ENCODE peak calls at places on chromosomes 16 and 17, in four cellular contexts. C is esophagus squamous epithelium, Q is adrenal gland, V is GM12891. M is an unnamed sample.

GRCh38 chr17:28010406-28010805 is 32.1 kb upstream of the NLK start:
- DNase-seq in V (no peak), Q (no peak), C (no peak), M (no peak)

GRCh38 chr16:68396481-68396880 is 51.8 kb downstream of the SMPD3 start:
- DNase-seq in Q (peak; percentile 56), C (no peak), V (no peak), M (no peak)

GRCh38 chr17:17512866-17513265 is 16.7 kb upstream of the RASD1 start:
- DNase-seq in Q (no peak), C (no peak), V (no peak), M (no peak)

GRCh38 chr17:74682442-74683190 is 30.1 kb downstream of the CD300LF start:
- DNase-seq in C (no peak), V (no peak), Q (no peak), M (no peak)

GRCh38 chr17:34673995-34674900 is 94.9 kb downstream of the TMEM132E start:
- DNase-seq in C (no peak), V (no peak), Q (no peak), M (no peak)

GRCh38 chr16:80720759-80721470 is 83.5 kb downstream of the CDYL2 start:
- DNase-seq in Q (no peak), V (no peak), C (no peak), M (no peak)

GRCh38 chr17:57853695-57854094 is 3.9 kb upstream of the MRPS23 start:
- DNase-seq in C (no peak), Q (peak; percentile 76), V (no peak), M (no peak)

GRCh38 chr17:9564104-9564503 is 11.5 kb downstream of the STX8 start:
- DNase-seq in C (no peak), V (no peak), Q (no peak), M (no peak)

GRCh38 chr17:50641339-50641725 is 6.7 kb downstream of the ABCC3 start:
- DNase-seq in V (no peak), C (no peak), Q (no peak), M (no peak)

GRCh38 chr16:27762441-27762840 is 212.5 kb downstream of the KATNIP start:
- DNase-seq in C (no peak), Q (no peak), V (no peak), M (no peak)

GRCh38 chr17:35799942-35800341 is 4.5 kb upstream of the MMP28 start:
- DNase-seq in C (no peak), V (no peak), Q (peak; percentile 92), M (no peak)

GRCh38 chr16:68091604-68092261 is 6.6 kb downstream of the NFATC3 start:
- DNase-seq in V (no peak), C (no peak), Q (no peak), M (no peak)

GRCh38 chr17:77886387-77886728 is 72.1 kb upstream of the TNRC6C start:
- DNase-seq in V (no peak), C (no peak), Q (no peak), M (no peak)

GRCh38 chr16:11053916-11054460 is 109.6 kb downstream of the CLEC16A start:
- DNase-seq in V (no peak), C (no peak), Q (no peak), M (no peak)

GRCh38 chr17:1398900-1399299 is 1.1 kb downstream of the YWHAE start:
- DNase-seq in Q (no peak), C (no peak), V (no peak), M (no peak)

GRCh38 chr17:550776-551175 is 163.9 kb downstream of the VPS53 start:
- DNase-seq in C (no peak), Q (no peak), V (no peak), M (no peak)

GRCh38 chr17:47687748-47688147 is 6.2 kb upstream of the TBKBP1 start:
- DNase-seq in V (no peak), C (no peak), Q (peak; percentile 64), M (no peak)

GRCh38 chr16:31484491-31485171 is 1.7 kb downstream of the SLC5A2 start:
- DNase-seq in C (no peak), Q (no peak), V (no peak), M (no peak)

GRCh38 chr17:82202981-82203380 is 9.7 kb downstream of the CCDC57 start:
- DNase-seq in Q (no peak), C (no peak), V (no peak), M (no peak)

GRCh38 chr17:55584055-55584685 is 72.9 kb upstream of the SMIM36 start:
- DNase-seq in C (no peak), Q (no peak), V (no peak), M (no peak)

GRCh38 chr16:28548306-28548802 is 5.4 kb upstream of the SGF29 start:
- DNase-seq in Q (no peak), C (no peak), V (no peak), M (no peak)

GRCh38 chr17:17062356-17062755 is 20.1 kb downstream of the MPRIP start:
- DNase-seq in V (no peak), Q (peak; percentile 39), C (no peak), M (peak; percentile 51)

GRCh38 chr17:80694085-80694991 is 149.7 kb downstream of the RPTOR start:
- DNase-seq in V (no peak), C (no peak), Q (no peak), M (no peak)

GRCh38 chr16:86288716-86289294 is 221.5 kb upstream of the FOXF1 start:
- DNase-seq in Q (no peak), V (no peak), C (no peak), M (no peak)

GRCh38 chr17:27782791-27783206 is 17.5 kb downstream of the NOS2 start:
- DNase-seq in V (no peak), C (no peak), Q (peak; percentile 45), M (no peak)

GRCh38 chr16:57409065-57409464 is 4.5 kb downstream of the CCL17 start:
- DNase-seq in V (no peak), Q (no peak), C (no peak), M (no peak)

GRCh38 chr16:84175351-84176081 is 11.3 kb downstream of the TAF1C start:
- DNase-seq in V (no peak), Q (peak; percentile 67), C (no peak), M (no peak)

GRCh38 chr16:87264634-87265033 is 52.6 kb downstream of the C16orf95 start:
- DNase-seq in Q (no peak), C (no peak), V (no peak), M (no peak)

GRCh38 chr17:44780845-44781480 is 22.2 kb downstream of the ADAM11 start:
- DNase-seq in V (no peak), Q (no peak), C (no peak), M (no peak)

GRCh38 chr17:70225272-70225671 is 55.9 kb downstream of the KCNJ2 start:
- DNase-seq in C (no peak), Q (no peak), V (no peak), M (no peak)

GRCh38 chr16:3879258-3879886 is 1.1 kb downstream of the CREBBP start:
- DNase-seq in V (no peak), C (no peak), Q (peak; percentile 40), M (peak; percentile 74)

GRCh38 chr16:65421596-65421995 is 299.7 kb upstream of the CDH11 start:
- DNase-seq in V (no peak), Q (no peak), C (no peak), M (no peak)

GRCh38 chr16:26981266-26981938 is 85.3 kb upstream of the C16orf82 start:
- DNase-seq in V (no peak), C (no peak), Q (no peak), M (no peak)

GRCh38 chr16:14303182-14303618 is 232.1 kb downstream of the MRTFB start:
- DNase-seq in V (no peak), C (no peak), Q (peak; percentile 49), M (no peak)

GRCh38 chr16:50838165-50838564 is 96.3 kb downstream of the CYLD start:
- DNase-seq in Q (no peak), V (no peak), C (no peak), M (no peak)

GRCh38 chr16:86671486-86672214 is 93.3 kb downstream of the FOXL1 start:
- DNase-seq in C (no peak), Q (no peak), V (no peak), M (no peak)

GRCh38 chr16:1940273-1941161 is 2.5 kb downstream of the MSRB1 start:
- DNase-seq in Q (no peak), V (no peak), C (no peak), M (no peak)
- TF ChIP-seq POLR2A in Q (no peak), V (no peak), C (no peak), M (no peak)

GRCh38 chr16:55009581-55009980 is 78.9 kb downstream of the IRX5 start:
- DNase-seq in Q (no peak), C (no peak), V (no peak), M (no peak)
- TF ChIP-seq POLR2A in Q (no peak), C (no peak), V (no peak), M (no peak)

DNA sequence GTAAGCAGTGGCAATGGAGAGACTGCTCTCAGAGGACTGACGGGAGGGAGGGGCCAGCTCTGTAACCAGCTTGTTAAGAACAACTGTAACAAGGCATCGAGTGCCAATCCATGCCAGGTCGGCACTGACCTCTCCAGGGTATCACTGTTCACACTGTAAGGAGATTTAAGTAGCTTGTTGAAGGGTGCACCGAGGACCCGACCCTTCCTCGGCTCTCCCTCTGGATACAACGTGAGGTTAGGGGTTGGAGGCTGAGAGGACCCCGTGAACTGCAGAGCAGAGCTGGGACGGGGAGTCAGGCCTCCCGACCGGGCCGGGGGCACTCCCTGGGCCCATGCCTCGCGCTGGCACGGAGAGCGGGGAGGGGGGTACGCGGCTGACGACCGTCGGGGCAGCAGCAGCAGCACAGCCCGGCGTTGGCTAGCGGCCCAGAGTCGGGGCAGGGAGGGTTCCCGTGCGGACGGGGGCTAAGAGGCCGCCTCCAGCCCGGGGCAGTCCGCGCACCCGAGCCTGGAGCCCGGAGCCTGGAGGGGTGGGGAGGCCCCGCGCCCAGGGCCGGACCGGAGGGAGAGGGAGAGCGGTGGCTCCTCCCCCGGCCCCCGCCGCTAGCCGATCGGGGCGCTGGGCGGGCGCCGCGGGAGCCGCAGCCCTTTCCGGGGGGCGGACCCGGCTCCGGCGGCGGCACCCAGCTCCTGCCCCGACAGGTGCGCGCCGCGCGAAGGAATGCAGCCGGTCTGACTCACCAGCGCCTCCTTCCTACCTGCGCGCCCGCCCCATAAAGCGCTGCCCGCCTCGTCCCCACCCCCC is at the start of gene ITGB4:
- DNase-seq in Q (no peak), V (peak; percentile 83), C (no peak), M (peak; percentile 70)
- TF ChIP-seq POLR2A in Q (no peak), V (no peak), C (peak; percentile 44), M (no peak)

DNA sequence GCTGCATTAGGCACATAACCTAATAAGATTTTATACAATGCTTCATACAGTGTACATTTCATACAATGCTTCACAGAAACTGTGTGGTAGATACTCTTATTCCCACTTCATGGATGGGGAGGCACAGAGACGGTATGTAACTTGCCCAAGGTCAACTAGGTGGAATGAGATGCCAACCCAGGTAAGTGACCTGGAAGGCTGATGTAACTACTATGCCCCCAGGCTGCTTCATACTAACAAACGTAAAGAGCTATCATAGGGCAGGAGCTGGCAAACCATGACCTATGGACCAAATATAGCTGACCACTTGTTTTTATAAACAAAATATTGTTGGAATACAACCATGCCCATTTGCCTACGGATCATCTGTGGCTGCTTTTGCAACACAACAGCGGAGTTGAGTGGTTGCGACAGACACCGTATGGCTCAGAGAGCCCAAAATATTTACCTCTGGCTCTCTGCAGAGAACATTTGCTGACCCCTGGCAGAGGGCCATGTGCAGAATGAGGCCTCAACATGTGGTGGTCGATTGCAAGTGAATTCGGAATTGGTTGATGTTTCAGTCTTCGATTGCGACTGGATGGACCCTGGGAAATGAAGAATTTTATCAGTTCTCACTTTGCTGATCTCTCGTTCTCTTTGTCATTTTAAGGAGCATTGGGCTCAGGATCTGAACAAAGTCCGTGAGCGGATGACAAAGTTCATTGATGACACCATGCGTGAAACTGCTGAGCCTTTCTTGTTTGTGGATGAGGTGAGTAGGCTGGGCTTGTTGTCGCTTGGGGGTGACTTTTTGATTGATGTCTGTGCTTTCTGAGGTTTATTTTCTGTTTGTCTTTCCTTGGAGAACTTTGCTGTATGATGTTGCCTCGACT is 109.7 kb downstream of the PLCG2 start:
- DNase-seq in V (no peak), Q (no peak), C (no peak), M (no peak)
- TF ChIP-seq POLR2A in V (no peak), Q (no peak), C (no peak), M (no peak)

M was measured in suprapubic skin.